ENCODE peak calls at places on chromosomes 2 and 18, in five cellular contexts. Y is central memory CD8-positive, alpha-beta T cell; L is H54; F is uterus; X is activated CD4-positive, alpha-beta T cell treated with anti-CD3 and anti-CD28 coated beads for 4 hours. T is an unnamed sample.

GRCh38 chr2:120788349-120788700 is 52.7 kb downstream of the GLI2 start:
- DNase-seq in Y (no peak), L (no peak), F (no peak), X (no peak), T (no peak)

GRCh38 chr2:168731002-168731401 is 71.4 kb upstream of the NOSTRIN start:
- DNase-seq in Y (no peak), L (no peak), F (no peak), X (no peak), T (no peak)

GRCh38 chr2:200302940-200303727 is 3.4 kb upstream of the SPATS2L start:
- DNase-seq in Y (no peak), L (peak), F (no peak), X (no peak), T (no peak)

GRCh38 chr2:172513935-172514586 is 41.8 kb upstream of the PDK1 start:
- DNase-seq in Y (no peak), L (no peak), F (no peak), X (no peak), T (no peak)

GRCh38 chr18:59454909-59455727 is 96.1 kb upstream of the LMAN1 start:
- DNase-seq in Y (no peak), L (no peak), F (no peak), X (no peak), T (no peak)

GRCh38 chr2:55761526-55761925 is 67.9 kb upstream of the PNPT1 start:
- DNase-seq in Y (no peak), L (no peak), F (no peak), X (no peak), T (no peak)

GRCh38 chr2:26251893-26252292 is 7.2 kb downstream of the HADHB start:
- DNase-seq in Y (no peak), L (no peak), F (no peak), X (no peak), T (no peak)

GRCh38 chr18:40293311-40293710 is 1661.7 kb upstream of the PIK3C3 start:
- DNase-seq in Y (no peak), L (no peak), F (no peak), X (no peak), T (no peak)

GRCh38 chr18:11387880-11388279 is 221.5 kb upstream of the SLC35G4 start:
- DNase-seq in Y (no peak), L (peak), F (no peak), X (no peak), T (no peak)

GRCh38 chr2:241620419-241620769 is 16.6 kb downstream of the THAP4 start:
- DNase-seq in Y (no peak), L (no peak), F (no peak), X (peak), T (no peak)

GRCh38 chr2:48315847-48316194 is 214.1 kb upstream of the STON1 start:
- DNase-seq in Y (no peak), L (no peak), F (no peak), X (peak), T (no peak)

GRCh38 chr2:6942848-6943247 is 25.6 kb downstream of the RNF144A start:
- DNase-seq in Y (no peak), L (no peak), F (no peak), X (no peak), T (no peak)

GRCh38 chr2:171310889-171311288 is 122.9 kb downstream of the METTL8 start:
- DNase-seq in Y (no peak), L (no peak), F (no peak), X (no peak), T (no peak)

GRCh38 chr2:205768341-205768740 is 86.0 kb downstream of the NRP2 start:
- DNase-seq in Y (no peak), L (no peak), F (no peak), X (no peak), T (no peak)

GRCh38 chr2:232456296-232457120 is 555 bp downstream of the ALPI start:
- DNase-seq in Y (no peak), L (no peak), F (no peak), X (no peak), T (peak)

GRCh38 chr2:146130290-146130689 is 1610.4 kb upstream of the ZEB2 start:
- DNase-seq in Y (no peak), L (no peak), F (no peak), X (no peak), T (no peak)

GRCh38 chr18:21897811-21898210 is 157.2 kb downstream of the MIB1 start:
- DNase-seq in Y (no peak), L (peak), F (peak), X (no peak), T (no peak)

GRCh38 chr2:189304360-189304759 is 124.8 kb upstream of the COL5A2 start:
- DNase-seq in Y (no peak), L (no peak), F (no peak), X (peak), T (no peak)

GRCh38 chr2:18910843-18911242 is 321.5 kb upstream of the NT5C1B start:
- DNase-seq in Y (no peak), L (peak), F (no peak), X (no peak), T (no peak)

GRCh38 chr18:12079504-12080237 is 14.0 kb upstream of the ANKRD62 start:
- DNase-seq in Y (no peak), L (no peak), F (peak), X (no peak), T (no peak)

GRCh38 chr2:66235408-66235807 is 199.5 kb upstream of the MEIS1 start:
- DNase-seq in Y (no peak), L (no peak), F (no peak), X (no peak), T (no peak)

GRCh38 chr2:126886201-126886905 is 12.3 kb upstream of the TEX51 start:
- DNase-seq in Y (no peak), L (peak), F (peak), X (no peak), T (no peak)

GRCh38 chr18:28411806-28412205 is 234.9 kb upstream of the CDH2 start:
- DNase-seq in Y (no peak), L (no peak), F (no peak), X (no peak), T (no peak)